ENCODE peak calls at places on chromosomes 3 and 15, in five cellular contexts. T is activated T-helper 1 cell treated with anti-CD3 and anti-CD28 coated beads, Interleukin-12 subunit alpha, Interleukin-12 subunit beta, Interleukin-2, Interleukin-4 antibody, amounts not matched to agents 30 ng/mL and 10 ng/mL and 1 ng/mL, durations not matched to agents 14 hours and 24 hours and 36 hours; D is NCI-H460; N is right lobe of liver; Z is adipocyte. S is an unnamed sample.
A peak's percentile ranks its signal among the peaks of the same experiment; 100 is the strongest.

GRCh38 chr15:39591141-39591895 is 10.4 kb downstream of the THBS1 start:
- DNase-seq in D (no peak), N (no peak), T (no peak), Z (peak; percentile 19), S (no peak)

GRCh38 chr3:22045882-22046281 is 294.9 kb upstream of the ZNF385D start:
- DNase-seq in D (no peak), T (no peak), N (no peak), Z (no peak), S (no peak)

GRCh38 chr3:30641612-30642251 is 35.3 kb downstream of the TGFBR2 start:
- DNase-seq in Z (no peak), N (no peak), T (no peak), D (no peak), S (no peak)

GRCh38 chr3:125154800-125155269 is 57.7 kb downstream of the SLC12A8 start:
- DNase-seq in N (no peak), Z (no peak), D (no peak), T (no peak), S (no peak)

GRCh38 chr15:29668120-29668602 is 154.1 kb downstream of the TJP1 start:
- DNase-seq in N (peak; percentile 85), D (peak; percentile 88), Z (peak; percentile 91), T (no peak), S (peak; percentile 97)

GRCh38 chr15:88115529-88116152 is 140.9 kb downstream of the NTRK3 start:
- DNase-seq in D (no peak), T (no peak), N (no peak), Z (no peak), S (no peak)

GRCh38 chr3:57518276-57518914 is 25.7 kb downstream of the DNAH12 start:
- DNase-seq in T (no peak), Z (no peak), D (no peak), N (no peak), S (no peak)

GRCh38 chr3:52119056-52119455 is 35.2 kb downstream of the POC1A start:
- DNase-seq in Z (no peak), N (no peak), T (no peak), D (no peak), S (no peak)

GRCh38 chr3:64278631-64279030 is 53.4 kb upstream of the PRICKLE2 start:
- DNase-seq in D (no peak), T (no peak), Z (no peak), N (no peak), S (no peak)

GRCh38 chr3:73342077-73342476 is 280.6 kb downstream of the EBLN2 start:
- DNase-seq in D (no peak), T (no peak), N (no peak), Z (no peak), S (no peak)

GRCh38 chr15:30043211-30043655 is 39.5 kb upstream of the GOLGA8J start:
- DNase-seq in T (no peak), D (peak; percentile 5), Z (peak; percentile 61), N (no peak), S (peak; percentile 37)

GRCh38 chr3:186053954-186054353 is 54.9 kb downstream of the ETV5 start:
- DNase-seq in Z (no peak), N (no peak), T (no peak), D (no peak), S (no peak)

GRCh38 chr15:29871401-29871800 is 49.1 kb upstream of the TJP1 start:
- DNase-seq in N (no peak), T (no peak), Z (no peak), D (no peak), S (no peak)

GRCh38 chr3:163722421-163722820 is 1355.9 kb downstream of the SI start:
- DNase-seq in N (no peak), Z (no peak), D (no peak), T (no peak), S (no peak)

GRCh38 chr15:64222573-64223361 is 59.9 kb upstream of the PPIB start:
- DNase-seq in N (no peak), D (no peak), T (no peak), Z (no peak), S (no peak)

GRCh38 chr3:39531066-39531465 is 63.6 kb downstream of the MOBP start:
- DNase-seq in D (no peak), Z (no peak), T (no peak), N (no peak), S (no peak)

GRCh38 chr15:42080585-42081462 is 13.5 kb downstream of the PLA2G4D start:
- DNase-seq in N (no peak), T (no peak), Z (peak; percentile 35), D (no peak), S (no peak)

GRCh38 chr3:129424185-129424841 is 4.1 kb downstream of the EFCAB12 start:
- DNase-seq in D (no peak), T (no peak), N (no peak), Z (no peak), S (peak; percentile 71)

GRCh38 chr3:56981445-56982230 is 78.8 kb upstream of the SPATA12 start:
- DNase-seq in N (no peak), D (no peak), Z (no peak), T (no peak), S (no peak)

GRCh38 chr15:35062164-35063099 is 22.7 kb downstream of the NANOGP8 start:
- DNase-seq in D (no peak), T (no peak), N (no peak), Z (no peak), S (no peak)

GRCh38 chr3:23387286-23387918 is 184.3 kb downstream of the UBE2E2 start:
- DNase-seq in D (no peak), Z (no peak), N (no peak), T (no peak), S (no peak)

GRCh38 chr3:19757773-19758172 is 176.2 kb downstream of the EFHB start:
- DNase-seq in Z (no peak), N (no peak), T (no peak), D (no peak), S (peak; percentile 64)

GRCh38 chr3:103181175-103181574 is 746.4 kb downstream of the ZPLD1 start:
- DNase-seq in D (no peak), N (no peak), Z (peak; percentile 12), T (no peak), S (no peak)

GRCh38 chr3:124059580-124059979 is 67.7 kb upstream of the ROPN1 start:
- DNase-seq in D (no peak), T (no peak), Z (peak; percentile 81), N (no peak), S (no peak)

GRCh38 chr3:153615863-153616262 is 453.8 kb downstream of the RAP2B start:
- DNase-seq in Z (no peak), D (no peak), N (no peak), T (no peak), S (no peak)

GRCh38 chr15:51647128-51647562 is 24.6 kb upstream of the DMXL2 start:
- DNase-seq in N (peak; percentile 56), D (no peak), T (no peak), Z (peak; percentile 34), S (no peak)

GRCh38 chr3:117589454-117589853 is 879.9 kb downstream of the TUSC7 start:
- DNase-seq in D (no peak), N (no peak), T (no peak), Z (no peak), S (no peak)

GRCh38 chr15:84981054-84981710 is 474 bp upstream of the PDE8A start:
- DNase-seq in N (peak; percentile 97), T (peak; percentile 96), D (peak; percentile 93), Z (peak; percentile 97), S (peak; percentile 99)